ENCODE peak calls at places on chromosomes 3 and 15, in eight cellular contexts. One of them, this sample, is unnamed. For H3K36me3 and H3K4me1, the result is how much of the 10 kb centered on the place peaks cover.

GRCh38 chr15:53522878-53523455 is 236.5 kb downstream of the WDR72 start:
- DNase-seq in mesenchymal stem cell: no peak
- DNase-seq in colonic mucosa: no peak
- DNase-seq in PC-3: peak
- DNase-seq in esophagus squamous epithelium: no peak
- DNase-seq in uterus: no peak
- DNase-seq in ovary: no peak
- DNase-seq in Panc1: no peak
- DNase-seq in this sample: peak

GRCh38 chr3:123194552-123194951 is 7.2 kb upstream of the SEC22A start:
- DNase-seq in mesenchymal stem cell: peak
- DNase-seq in colonic mucosa: peak
- DNase-seq in PC-3: no peak
- DNase-seq in esophagus squamous epithelium: no peak
- DNase-seq in uterus: no peak
- DNase-seq in ovary: no peak
- DNase-seq in Panc1: no peak
- DNase-seq in this sample: peak

GRCh38 chr15:50262533-50262932 is 3.0 kb downstream of the HDC start:
- DNase-seq in mesenchymal stem cell: no peak
- DNase-seq in colonic mucosa: no peak
- DNase-seq in PC-3: no peak
- DNase-seq in esophagus squamous epithelium: no peak
- DNase-seq in uterus: no peak
- DNase-seq in ovary: no peak
- DNase-seq in Panc1: no peak
- DNase-seq in this sample: no peak

GRCh38 chr15:90560229-90560771 is 30.6 kb downstream of the CRTC3 start:
- DNase-seq in mesenchymal stem cell: peak
- DNase-seq in colonic mucosa: peak
- DNase-seq in PC-3: no peak
- DNase-seq in esophagus squamous epithelium: no peak
- DNase-seq in uterus: peak
- DNase-seq in ovary: no peak
- DNase-seq in Panc1: no peak
- DNase-seq in this sample: peak

GRCh38 chr3:172713316-172713715 is 2.4 kb upstream of the NCEH1 start:
- DNase-seq in mesenchymal stem cell: peak
- DNase-seq in colonic mucosa: no peak
- DNase-seq in PC-3: no peak
- DNase-seq in esophagus squamous epithelium: no peak
- DNase-seq in uterus: peak
- DNase-seq in ovary: no peak
- DNase-seq in Panc1: no peak
- DNase-seq in this sample: no peak

GRCh38 chr3:125582707-125583106 is 12.6 kb downstream of the OSBPL11 start:
- DNase-seq in mesenchymal stem cell: no peak
- DNase-seq in colonic mucosa: no peak
- DNase-seq in PC-3: peak
- DNase-seq in esophagus squamous epithelium: no peak
- DNase-seq in uterus: no peak
- DNase-seq in ovary: no peak
- DNase-seq in Panc1: no peak
- DNase-seq in this sample: no peak

GRCh38 chr15:64642875-64643274 is 132.5 kb downstream of the RBPMS2 start:
- DNase-seq in mesenchymal stem cell: no peak
- DNase-seq in colonic mucosa: no peak
- DNase-seq in PC-3: no peak
- DNase-seq in esophagus squamous epithelium: no peak
- DNase-seq in uterus: no peak
- DNase-seq in ovary: no peak
- DNase-seq in Panc1: no peak
- DNase-seq in this sample: no peak

GRCh38 chr15:31870336-31871158 is 159.8 kb upstream of the CHRNA7 start:
- DNase-seq in mesenchymal stem cell: peak
- DNase-seq in colonic mucosa: peak
- DNase-seq in PC-3: peak
- DNase-seq in esophagus squamous epithelium: no peak
- DNase-seq in uterus: peak
- DNase-seq in ovary: peak
- DNase-seq in Panc1: no peak
- DNase-seq in this sample: peak

GRCh38 chr15:98428253-98428989 is 219.9 kb upstream of the IGF1R start:
- DNase-seq in mesenchymal stem cell: peak
- DNase-seq in colonic mucosa: peak
- DNase-seq in PC-3: peak
- DNase-seq in esophagus squamous epithelium: no peak
- DNase-seq in uterus: peak
- DNase-seq in ovary: peak
- DNase-seq in Panc1: no peak
- DNase-seq in this sample: peak

GRCh38 chr3:193954752-193955151 is 181.2 kb upstream of the HES1 start:
- DNase-seq in mesenchymal stem cell: no peak
- DNase-seq in colonic mucosa: no peak
- DNase-seq in PC-3: no peak
- DNase-seq in esophagus squamous epithelium: no peak
- DNase-seq in uterus: no peak
- DNase-seq in ovary: no peak
- DNase-seq in Panc1: no peak
- DNase-seq in this sample: no peak

GRCh38 chr3:155196131-155197075 is 97.1 kb downstream of the STRIT1 start:
- DNase-seq in mesenchymal stem cell: no peak
- DNase-seq in colonic mucosa: no peak
- DNase-seq in PC-3: no peak
- DNase-seq in esophagus squamous epithelium: no peak
- DNase-seq in uterus: no peak
- DNase-seq in ovary: no peak
- DNase-seq in Panc1: no peak
- DNase-seq in this sample: no peak

GRCh38 chr3:194879991-194880939 is 194.6 kb downstream of the FAM43A start:
- DNase-seq in mesenchymal stem cell: no peak
- DNase-seq in colonic mucosa: no peak
- DNase-seq in PC-3: peak
- DNase-seq in esophagus squamous epithelium: no peak
- DNase-seq in uterus: peak
- DNase-seq in ovary: peak
- DNase-seq in Panc1: no peak
- DNase-seq in this sample: peak

GRCh38 chr3:103210583-103210982 is 775.8 kb downstream of the ZPLD1 start:
- DNase-seq in mesenchymal stem cell: no peak
- DNase-seq in colonic mucosa: no peak
- DNase-seq in PC-3: no peak
- DNase-seq in esophagus squamous epithelium: no peak
- DNase-seq in uterus: no peak
- DNase-seq in ovary: no peak
- DNase-seq in Panc1: no peak
- DNase-seq in this sample: no peak

GRCh38 chr3:134364061-134364935 is 9.9 kb downstream of the AMOTL2 start:
- DNase-seq in mesenchymal stem cell: peak
- DNase-seq in colonic mucosa: peak
- DNase-seq in PC-3: peak
- DNase-seq in esophagus squamous epithelium: peak
- DNase-seq in uterus: peak
- DNase-seq in ovary: peak
- DNase-seq in Panc1: no peak
- DNase-seq in this sample: peak

GRCh38 chr3:74328505-74328904 is 286.0 kb downstream of the CNTN3 start:
- DNase-seq in mesenchymal stem cell: no peak
- DNase-seq in colonic mucosa: no peak
- DNase-seq in PC-3: no peak
- DNase-seq in esophagus squamous epithelium: no peak
- DNase-seq in uterus: no peak
- DNase-seq in ovary: no peak
- DNase-seq in Panc1: no peak
- DNase-seq in this sample: no peak

GRCh38 chr15:74955796-74956647 is 550 bp downstream of the RPP25 start:
- DNase-seq in mesenchymal stem cell: peak
- DNase-seq in colonic mucosa: peak
- DNase-seq in PC-3: no peak
- DNase-seq in esophagus squamous epithelium: no peak
- DNase-seq in uterus: peak
- DNase-seq in ovary: peak
- DNase-seq in Panc1: no peak
- DNase-seq in this sample: peak

GRCh38 chr3:33426630-33427341 is 13.4 kb downstream of the UBP1 start:
- DNase-seq in mesenchymal stem cell: no peak
- DNase-seq in colonic mucosa: peak
- DNase-seq in PC-3: peak
- DNase-seq in esophagus squamous epithelium: no peak
- DNase-seq in uterus: no peak
- DNase-seq in ovary: no peak
- DNase-seq in Panc1: no peak
- DNase-seq in this sample: no peak

GRCh38 chr3:118970819-118971218 is 63.8 kb downstream of the IGSF11 start:
- DNase-seq in mesenchymal stem cell: no peak
- DNase-seq in colonic mucosa: no peak
- DNase-seq in PC-3: no peak
- DNase-seq in esophagus squamous epithelium: no peak
- DNase-seq in uterus: no peak
- DNase-seq in ovary: no peak
- DNase-seq in Panc1: no peak
- DNase-seq in this sample: no peak

GRCh38 chr15:77573826-77574225 is 58.9 kb downstream of the LINGO1 start:
- DNase-seq in mesenchymal stem cell: no peak
- DNase-seq in colonic mucosa: no peak
- DNase-seq in PC-3: no peak
- DNase-seq in esophagus squamous epithelium: no peak
- DNase-seq in uterus: no peak
- DNase-seq in ovary: no peak
- DNase-seq in Panc1: no peak
- DNase-seq in this sample: no peak

GRCh38 chr3:124854027-124854426 is 33.1 kb downstream of the ITGB5 start:
- DNase-seq in mesenchymal stem cell: no peak
- DNase-seq in colonic mucosa: no peak
- DNase-seq in PC-3: no peak
- DNase-seq in esophagus squamous epithelium: no peak
- DNase-seq in uterus: no peak
- DNase-seq in ovary: no peak
- DNase-seq in Panc1: no peak
- DNase-seq in this sample: no peak

GRCh38 chr3:179806177-179806576 is 153.3 kb downstream of the USP13 start:
- DNase-seq in mesenchymal stem cell: no peak
- DNase-seq in colonic mucosa: no peak
- DNase-seq in PC-3: peak
- DNase-seq in esophagus squamous epithelium: no peak
- DNase-seq in uterus: no peak
- DNase-seq in ovary: no peak
- DNase-seq in Panc1: no peak
- DNase-seq in this sample: no peak
- H3K27ac ChIP-seq in mesenchymal stem cell: no peak
- H3K27ac ChIP-seq in colonic mucosa: no peak
- H3K27ac ChIP-seq in PC-3: no peak
- H3K27ac ChIP-seq in esophagus squamous epithelium: no peak
- H3K27ac ChIP-seq in uterus: no peak
- H3K27ac ChIP-seq in ovary: no peak
- H3K27ac ChIP-seq in Panc1: no peak
- H3K27ac ChIP-seq in this sample: no peak

DNA sequence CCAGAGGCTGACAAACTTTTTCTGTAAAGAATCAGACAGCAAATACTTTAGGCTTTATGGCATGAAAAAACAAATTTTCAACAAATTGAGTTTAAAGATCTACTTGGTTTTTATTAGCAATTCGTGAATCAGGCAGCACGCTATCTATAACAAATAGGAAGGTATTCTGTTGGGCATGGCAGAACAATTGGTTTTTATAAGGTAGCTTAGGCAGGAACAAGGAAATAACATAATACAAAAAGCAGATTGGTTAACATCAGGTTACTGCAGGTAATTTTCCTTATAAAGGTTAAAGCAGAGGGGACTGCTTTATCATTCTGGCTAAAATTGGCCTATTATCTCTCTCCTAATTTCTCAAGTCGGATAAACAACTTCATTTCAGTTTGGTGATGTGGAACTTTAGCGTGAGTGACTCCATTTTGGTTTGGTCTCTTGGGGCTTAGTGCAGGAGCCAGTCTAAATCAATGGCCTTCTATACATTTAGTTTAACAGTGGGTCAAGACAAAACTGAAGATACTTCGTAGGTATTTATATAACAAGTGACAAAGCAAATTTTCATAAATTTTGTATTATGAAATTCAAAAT is 26.8 kb downstream of the ZBTB38 start:
- DNase-seq in mesenchymal stem cell: no peak
- DNase-seq in colonic mucosa: no peak
- DNase-seq in PC-3: no peak
- DNase-seq in esophagus squamous epithelium: no peak
- DNase-seq in uterus: no peak
- DNase-seq in ovary: no peak
- DNase-seq in Panc1: no peak
- DNase-seq in this sample: no peak
- H3K36me3 ChIP-seq in mesenchymal stem cell: under half
- H3K36me3 ChIP-seq in colonic mucosa: under half
- H3K36me3 ChIP-seq in PC-3: under half
- H3K36me3 ChIP-seq in esophagus squamous epithelium: under half
- H3K36me3 ChIP-seq in uterus: under half
- H3K36me3 ChIP-seq in ovary: under half
- H3K36me3 ChIP-seq in Panc1: under half
- H3K36me3 ChIP-seq in this sample: under half

GRCh38 chr15:40006003-40006402 is 33.0 kb downstream of the SRP14 start:
- DNase-seq in mesenchymal stem cell: peak
- DNase-seq in colonic mucosa: no peak
- DNase-seq in PC-3: peak
- DNase-seq in esophagus squamous epithelium: no peak
- DNase-seq in uterus: no peak
- DNase-seq in ovary: no peak
- DNase-seq in Panc1: no peak
- DNase-seq in this sample: no peak
- H3K4me1 ChIP-seq in mesenchymal stem cell: under half
- H3K4me1 ChIP-seq in colonic mucosa: under half
- H3K4me1 ChIP-seq in PC-3: under half
- H3K4me1 ChIP-seq in esophagus squamous epithelium: under half
- H3K4me1 ChIP-seq in uterus: under half
- H3K4me1 ChIP-seq in ovary: under half
- H3K4me1 ChIP-seq in Panc1: under half
- H3K4me1 ChIP-seq in this sample: under half

DNA sequence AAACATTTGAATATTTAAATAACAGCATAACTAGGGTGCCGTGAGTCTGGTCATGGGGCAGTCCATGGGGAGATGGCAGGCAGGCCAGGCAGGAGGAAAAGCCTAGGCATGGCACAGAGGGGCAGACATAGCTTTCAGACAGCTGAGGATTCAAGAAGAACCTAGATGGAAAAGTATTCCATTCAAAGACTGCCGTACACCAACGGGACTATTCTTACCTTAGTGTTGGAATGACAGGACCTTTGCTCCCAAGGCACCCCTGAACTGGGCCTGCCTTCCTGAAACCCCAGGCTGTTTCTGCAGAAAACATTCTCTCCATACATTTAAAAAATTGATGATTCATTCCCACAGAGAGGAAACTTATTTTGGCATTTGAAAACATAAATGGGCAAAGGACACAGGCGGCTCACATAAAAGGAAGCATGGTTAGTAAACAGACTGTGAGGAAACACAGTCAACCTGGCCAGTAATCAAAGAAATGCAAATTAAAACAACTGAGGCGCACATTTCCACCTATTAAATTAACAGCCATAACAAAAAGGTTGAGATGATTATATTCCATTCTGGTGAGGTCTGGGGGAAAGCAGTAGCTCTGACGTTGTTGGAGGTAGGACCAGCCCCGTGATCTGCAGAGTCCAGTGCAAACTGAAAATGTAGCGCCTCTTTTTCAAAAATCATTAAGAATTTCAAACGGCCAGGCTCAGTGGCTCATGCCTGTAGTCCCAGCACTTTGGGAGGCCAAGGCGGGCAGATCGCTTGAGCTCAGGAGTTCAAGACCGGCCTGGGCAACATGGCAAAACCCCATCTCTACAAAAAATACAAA is 71.3 kb upstream of the SMAD3 start:
- DNase-seq in mesenchymal stem cell: no peak
- DNase-seq in colonic mucosa: no peak
- DNase-seq in PC-3: peak
- DNase-seq in esophagus squamous epithelium: no peak
- DNase-seq in uterus: no peak
- DNase-seq in ovary: no peak
- DNase-seq in Panc1: no peak
- DNase-seq in this sample: no peak
- H3K27ac ChIP-seq in mesenchymal stem cell: no peak
- H3K27ac ChIP-seq in colonic mucosa: no peak
- H3K27ac ChIP-seq in PC-3: no peak
- H3K27ac ChIP-seq in esophagus squamous epithelium: no peak
- H3K27ac ChIP-seq in uterus: no peak
- H3K27ac ChIP-seq in ovary: no peak
- H3K27ac ChIP-seq in Panc1: peak
- H3K27ac ChIP-seq in this sample: no peak